ENCODE peak calls at places on chromosome 1, in four cellular contexts. H is colonic mucosa, O is tibial artery, N is fibroblast of lung. Y is an unnamed sample.

GRCh38 chr1:68706639-68707317 is 209.9 kb upstream of the DEPDC1 start:
- DNase-seq in H (no peak), O (no peak), N (no peak), Y (no peak)

GRCh38 chr1:101284021-101284420 is 47.2 kb downstream of the S1PR1 start:
- DNase-seq in H (no peak), O (no peak), N (no peak), Y (no peak)

GRCh38 chr1:222589462-222590302 is at the start of gene TAF1A:
- DNase-seq in H (peak; percentile 93), O (peak; percentile 90), N (peak; percentile 83), Y (peak; percentile 86)

GRCh38 chr1:87684194-87684593 is 355.5 kb downstream of the LMO4 start:
- DNase-seq in H (peak; percentile 23), O (no peak), N (peak; percentile 67), Y (peak; percentile 70)

GRCh38 chr1:224799083-224799482 is 130.4 kb upstream of the DNAH14 start:
- DNase-seq in H (no peak), O (no peak), N (no peak), Y (no peak)

GRCh38 chr1:226489718-226490440 is 58.7 kb upstream of the STUM start:
- DNase-seq in H (no peak), O (no peak), N (no peak), Y (no peak)

GRCh38 chr1:64323054-64323453 is 119.6 kb downstream of the UBE2U start:
- DNase-seq in H (no peak), O (no peak), N (peak; percentile 22), Y (no peak)

GRCh38 chr1:16092923-16093511 is 19.6 kb upstream of the FAM131C start:
- DNase-seq in H (no peak), O (no peak), N (no peak), Y (no peak)

GRCh38 chr1:109252893-109253802 is 3.8 kb downstream of the CELSR2 start:
- DNase-seq in H (no peak), O (peak; percentile 89), N (peak; percentile 13), Y (no peak)

GRCh38 chr1:118986839-118987430 is 1.2 kb downstream of the TBX15 start:
- DNase-seq in H (no peak), O (peak; percentile 69), N (no peak), Y (peak; percentile 5)

GRCh38 chr1:118987431-118988185 is 535 bp downstream of the TBX15 start:
- DNase-seq in H (no peak), O (peak; percentile 78), N (no peak), Y (peak; percentile 14)

GRCh38 chr1:118989006-118989736 is 1.0 kb upstream of the TBX15 start:
- DNase-seq in H (no peak), O (peak; percentile 77), N (no peak), Y (peak; percentile 6)

GRCh38 chr1:118989878-118990378 is 1.8 kb upstream of the TBX15 start:
- DNase-seq in H (no peak), O (peak; percentile 79), N (no peak), Y (no peak)

GRCh38 chr1:118988186-118989005 is at the start of gene TBX15:
- DNase-seq in H (no peak), O (peak; percentile 91), N (no peak), Y (peak; percentile 2)
- H3K27me3 ChIP-seq in H (peaks cover 100% of the 10 kb centered on the region), O (no peaks in the 10 kb centered on the region), N (peaks cover 93% of the 10 kb centered on the region), Y (no peaks in the 10 kb centered on the region)

GRCh38 chr1:18836654-18837053 is 22.8 kb downstream of the TAS1R2 start:
- DNase-seq in H (no peak), O (no peak), N (no peak), Y (no peak)
- H3K27me3 ChIP-seq in H (no peaks in the 10 kb centered on the region), O (no peaks in the 10 kb centered on the region), N (peaks cover 3% of the 10 kb centered on the region), Y (peaks cover 22% of the 10 kb centered on the region)

GRCh38 chr1:212688338-212689047 is 11.1 kb downstream of the BATF3 start:
- DNase-seq in H (no peak), O (no peak), N (peak; percentile 85), Y (peak; percentile 80)

GRCh38 chr1:212686069-212686468 is 13.6 kb downstream of the BATF3 start:
- DNase-seq in H (no peak), O (no peak), N (no peak), Y (no peak)

GRCh38 chr1:212686591-212686990 is 13.0 kb downstream of the BATF3 start:
- DNase-seq in H (no peak), O (no peak), N (no peak), Y (no peak)

GRCh38 chr1:212689196-212689710 is 10.4 kb downstream of the BATF3 start:
- DNase-seq in H (no peak), O (no peak), N (no peak), Y (no peak)

GRCh38 chr1:212687811-212688210 is 11.8 kb downstream of the BATF3 start:
- DNase-seq in H (no peak), O (no peak), N (no peak), Y (no peak)
- H3K27me3 ChIP-seq in H (no peaks in the 10 kb centered on the region), O (no peaks in the 10 kb centered on the region), N (no peaks in the 10 kb centered on the region), Y (peaks cover 29% of the 10 kb centered on the region)

GRCh38 chr1:197910120-197911110 is 6.8 kb upstream of the LHX9 start:
- DNase-seq in H (no peak), O (no peak), N (no peak), Y (no peak)

GRCh38 chr1:197911172-197911856 is 5.9 kb upstream of the LHX9 start:
- DNase-seq in H (no peak), O (no peak), N (no peak), Y (no peak)

GRCh38 chr1:197907846-197908616 is 5.6 kb downstream of the C1orf53 start:
- DNase-seq in H (no peak), O (no peak), N (no peak), Y (no peak)

GRCh38 chr1:197908695-197909336 is 6.4 kb downstream of the C1orf53 start:
- DNase-seq in H (no peak), O (no peak), N (no peak), Y (no peak)

GRCh38 chr1:197909346-197909745 is 6.9 kb downstream of the C1orf53 start:
- DNase-seq in H (no peak), O (no peak), N (no peak), Y (no peak)
- H3K27me3 ChIP-seq in H (peaks cover 70% of the 10 kb centered on the region), O (no peaks in the 10 kb centered on the region), N (peaks cover 70% of the 10 kb centered on the region), Y (peaks cover 78% of the 10 kb centered on the region)

DNA sequence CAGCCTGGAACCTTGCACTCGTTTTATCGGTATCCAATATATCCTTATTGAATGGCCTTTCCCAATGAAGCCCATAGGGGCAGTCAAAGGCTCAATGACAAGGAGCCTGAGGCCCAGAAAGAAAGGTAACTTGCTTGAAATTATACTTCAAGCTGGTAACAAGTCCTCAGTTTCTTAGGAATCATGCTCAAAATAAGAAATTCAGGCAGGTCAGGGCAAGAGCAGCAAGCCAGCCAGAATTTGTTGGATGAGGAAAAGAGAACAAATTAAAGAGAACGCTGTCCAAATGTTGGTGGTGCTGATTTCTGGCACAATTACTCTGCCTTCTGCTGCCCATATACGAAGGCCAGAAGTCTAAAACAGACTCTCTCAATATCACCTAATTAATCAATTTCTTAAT is 77.6 kb downstream of the DDX20 start:
- DNase-seq in H (no peak), O (no peak), N (peak; percentile 3), Y (no peak)
- H3K27me3 ChIP-seq in H (no peaks in the 10 kb centered on the region), O (no peaks in the 10 kb centered on the region), N (no peaks in the 10 kb centered on the region), Y (no peaks in the 10 kb centered on the region)

GRCh38 chr1:33902486-33903209 is 38.8 kb downstream of the HMGB4 start:
- DNase-seq in H (no peak), O (no peak), N (no peak), Y (no peak)

GRCh38 chr1:33905241-33905640 is 41.4 kb downstream of the HMGB4 start:
- DNase-seq in H (no peak), O (no peak), N (no peak), Y (no peak)

GRCh38 chr1:33903210-33903589 is 39.3 kb downstream of the HMGB4 start:
- DNase-seq in H (no peak), O (no peak), N (peak; percentile 17), Y (no peak)

DNA sequence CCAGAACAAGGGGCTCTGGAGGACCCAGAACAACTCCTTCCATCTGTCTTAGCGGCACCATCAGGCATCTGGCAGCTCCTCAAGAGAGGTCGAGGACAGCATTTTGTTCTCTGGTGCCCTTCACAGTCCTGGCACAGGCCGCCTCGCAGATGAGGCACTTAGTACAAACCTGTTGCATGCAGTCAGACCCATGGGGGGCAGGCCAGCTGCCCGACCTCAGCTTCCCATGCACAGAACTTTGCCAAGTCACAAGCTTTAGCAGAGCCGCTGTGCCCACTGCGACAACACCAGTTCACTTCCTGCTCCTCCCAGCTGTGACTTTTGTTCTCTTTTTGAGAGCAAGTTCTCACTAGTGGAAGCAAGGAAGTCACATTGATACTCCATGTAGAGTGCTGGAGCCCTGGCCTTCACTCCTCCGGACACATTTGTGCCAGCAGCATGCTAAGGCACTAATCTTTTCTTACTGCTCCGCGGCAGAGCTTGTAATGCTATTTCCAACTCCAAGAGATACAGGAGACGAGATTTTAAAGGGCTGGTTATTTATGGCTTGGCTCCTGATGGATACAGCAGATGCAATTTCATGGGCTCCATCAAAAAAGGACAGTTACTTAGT is 44.6 kb downstream of the HMGB4 start:
- DNase-seq in H (no peak), O (no peak), N (no peak), Y (no peak)
- H3K27me3 ChIP-seq in H (no peaks in the 10 kb centered on the region), O (no peaks in the 10 kb centered on the region), N (no peaks in the 10 kb centered on the region), Y (no peaks in the 10 kb centered on the region)

GRCh38 chr1:18109058-18109755 is 1.6 kb downstream of the IGSF21 start:
- DNase-seq in H (peak; percentile 21), O (no peak), N (no peak), Y (no peak)
- H3K27me3 ChIP-seq in H (peaks cover 53% of the 10 kb centered on the region), O (no peaks in the 10 kb centered on the region), N (peaks cover 42% of the 10 kb centered on the region), Y (peaks cover 71% of the 10 kb centered on the region)

DNA sequence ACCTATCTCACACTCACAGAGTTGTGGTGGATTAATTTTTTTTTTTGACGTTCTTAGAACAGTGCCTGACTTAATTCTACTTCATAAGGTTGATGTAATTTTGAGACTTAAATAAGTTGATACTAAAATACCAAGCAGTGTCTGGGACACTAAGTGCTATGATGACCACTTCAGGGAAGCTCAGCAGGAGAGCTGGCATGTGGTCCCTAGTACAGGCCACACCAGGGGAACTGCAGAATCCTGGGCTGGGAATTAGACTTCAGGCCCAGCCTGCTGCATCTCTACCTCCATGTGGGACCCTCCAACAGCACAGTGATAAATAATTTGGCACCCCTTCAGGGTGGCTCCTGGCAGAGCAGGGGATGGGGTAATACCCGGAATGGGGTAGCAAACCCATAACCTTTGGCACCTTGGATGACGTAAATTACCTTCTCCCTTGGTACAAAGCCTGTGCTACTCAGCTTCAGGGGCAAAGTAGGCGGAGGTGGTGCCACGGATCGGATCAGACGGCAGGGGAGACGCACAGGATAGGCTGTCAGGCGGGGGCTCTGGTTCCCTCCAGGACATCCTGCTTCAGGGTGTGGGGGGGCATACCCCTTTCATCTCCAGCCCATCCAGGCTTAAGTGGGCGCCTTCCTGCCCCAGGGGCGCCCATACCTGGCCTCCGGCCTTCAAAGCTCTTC is 4.8 kb downstream of the MFSD2A start:
- DNase-seq in H (no peak), O (no peak), N (no peak), Y (no peak)
- H3K27me3 ChIP-seq in H (no peaks in the 10 kb centered on the region), O (no peaks in the 10 kb centered on the region), N (no peaks in the 10 kb centered on the region), Y (no peaks in the 10 kb centered on the region)